ENCODE peak calls at places on chromosomes 1 and 21, in four cellular contexts. One of them, this sample, is unnamed.

GRCh38 chr1:3018576-3018975 is 2.7 kb upstream of the ACTRT2 start:
- DNase-seq in thyroid gland: no peak
- DNase-seq in tibial nerve: no peak
- DNase-seq in stomach: no peak
- DNase-seq in this sample: no peak

GRCh38 chr1:190752131-190752530 is 274.5 kb upstream of the BRINP3 start:
- DNase-seq in stomach: no peak
- DNase-seq in thyroid gland: no peak
- DNase-seq in tibial nerve: no peak
- DNase-seq in this sample: no peak

GRCh38 chr1:43235451-43236121 is 34.2 kb upstream of the TMEM125 start:
- DNase-seq in thyroid gland: no peak
- DNase-seq in tibial nerve: no peak
- DNase-seq in stomach: peak; percentile 44
- DNase-seq in this sample: no peak

GRCh38 chr1:58397187-58397820 is 149.2 kb downstream of the OMA1 start:
- DNase-seq in thyroid gland: no peak
- DNase-seq in stomach: no peak
- DNase-seq in tibial nerve: no peak
- DNase-seq in this sample: no peak

GRCh38 chr1:217027403-217028080 is 304.3 kb upstream of the ESRRG start:
- DNase-seq in tibial nerve: no peak
- DNase-seq in thyroid gland: no peak
- DNase-seq in stomach: no peak
- DNase-seq in this sample: no peak

GRCh38 chr1:64163972-64164371 is 39.5 kb upstream of the UBE2U start:
- DNase-seq in tibial nerve: peak; percentile 37
- DNase-seq in thyroid gland: no peak
- DNase-seq in stomach: no peak
- DNase-seq in this sample: no peak

GRCh38 chr21:35575280-35575915 is 484.9 kb downstream of the SETD4 start:
- DNase-seq in stomach: no peak
- DNase-seq in tibial nerve: no peak
- DNase-seq in thyroid gland: no peak
- DNase-seq in this sample: no peak

GRCh38 chr1:6969106-6969505 is 183.9 kb downstream of the CAMTA1 start:
- DNase-seq in stomach: no peak
- DNase-seq in thyroid gland: no peak
- DNase-seq in tibial nerve: no peak
- DNase-seq in this sample: no peak

GRCh38 chr1:2539312-2539907 is 9.3 kb upstream of the HES5 start:
- DNase-seq in thyroid gland: no peak
- DNase-seq in tibial nerve: no peak
- DNase-seq in stomach: no peak
- DNase-seq in this sample: peak; percentile 33

GRCh38 chr21:33940846-33941245 is 25.2 kb upstream of the ATP5PO start:
- DNase-seq in tibial nerve: no peak
- DNase-seq in thyroid gland: peak; percentile 76
- DNase-seq in stomach: no peak
- DNase-seq in this sample: no peak

GRCh38 chr1:180778782-180779398 is 133.8 kb upstream of the KIAA1614 start:
- DNase-seq in tibial nerve: no peak
- DNase-seq in thyroid gland: no peak
- DNase-seq in stomach: no peak
- DNase-seq in this sample: no peak

GRCh38 chr1:9009438-9010366 is 16.5 kb downstream of the SLC2A7 start:
- DNase-seq in thyroid gland: peak; percentile 12
- DNase-seq in stomach: peak; percentile 29
- DNase-seq in tibial nerve: no peak
- DNase-seq in this sample: peak; percentile 11

GRCh38 chr1:192747942-192748341 is 60.9 kb upstream of the RGS2 start:
- DNase-seq in thyroid gland: no peak
- DNase-seq in tibial nerve: no peak
- DNase-seq in stomach: no peak
- DNase-seq in this sample: peak; percentile 36

GRCh38 chr1:39779821-39780220 is 8.7 kb upstream of the OXCT2 start:
- DNase-seq in tibial nerve: no peak
- DNase-seq in thyroid gland: no peak
- DNase-seq in stomach: no peak
- DNase-seq in this sample: no peak

GRCh38 chr1:2047749-2048729 is 2.2 kb upstream of the PRKCZ start:
- DNase-seq in tibial nerve: no peak
- DNase-seq in thyroid gland: no peak
- DNase-seq in stomach: peak; percentile 34
- DNase-seq in this sample: no peak

GRCh38 chr1:152886090-152886489 is 8.0 kb downstream of the SMCP start:
- DNase-seq in tibial nerve: no peak
- DNase-seq in thyroid gland: no peak
- DNase-seq in stomach: no peak
- DNase-seq in this sample: no peak

GRCh38 chr1:11138952-11139351 is 39.3 kb upstream of the EXOSC10 start:
- DNase-seq in tibial nerve: no peak
- DNase-seq in stomach: no peak
- DNase-seq in thyroid gland: no peak
- DNase-seq in this sample: no peak

GRCh38 chr21:32878654-32879053 is 107.1 kb upstream of the PAXBP1 start:
- DNase-seq in stomach: no peak
- DNase-seq in tibial nerve: peak; percentile 48
- DNase-seq in thyroid gland: no peak
- DNase-seq in this sample: no peak

GRCh38 chr1:96313216-96313615 is 408.4 kb upstream of the PTBP2 start:
- DNase-seq in tibial nerve: no peak
- DNase-seq in thyroid gland: no peak
- DNase-seq in stomach: no peak
- DNase-seq in this sample: no peak

GRCh38 chr21:42097274-42097673 is 26.2 kb downstream of the UMODL1 start:
- DNase-seq in thyroid gland: no peak
- DNase-seq in stomach: no peak
- DNase-seq in tibial nerve: no peak
- DNase-seq in this sample: peak; percentile 25

GRCh38 chr1:111444031-111444430 is 5.0 kb downstream of the WDR77 start:
- DNase-seq in stomach: no peak
- DNase-seq in thyroid gland: no peak
- DNase-seq in tibial nerve: no peak
- DNase-seq in this sample: no peak

GRCh38 chr1:177209357-177209756 is 38.6 kb downstream of the BRINP2 start:
- DNase-seq in thyroid gland: peak; percentile 80
- DNase-seq in tibial nerve: peak; percentile 55
- DNase-seq in stomach: peak; percentile 54
- DNase-seq in this sample: peak; percentile 2

GRCh38 chr1:207672525-207673130 is 27.7 kb downstream of the CR1L start:
- DNase-seq in tibial nerve: no peak
- DNase-seq in stomach: peak; percentile 35
- DNase-seq in thyroid gland: peak; percentile 16
- DNase-seq in this sample: peak; percentile 89

GRCh38 chr1:9894115-9894514 is 16.0 kb downstream of the CTNNBIP1 start:
- DNase-seq in tibial nerve: no peak
- DNase-seq in thyroid gland: no peak
- DNase-seq in stomach: no peak
- DNase-seq in this sample: no peak

GRCh38 chr1:212104586-212105282 is 69.2 kb downstream of the DTL start:
- DNase-seq in tibial nerve: no peak
- DNase-seq in stomach: no peak
- DNase-seq in thyroid gland: no peak
- DNase-seq in this sample: no peak

GRCh38 chr1:27097484-27097917 is 57.4 kb downstream of the SLC9A1 start:
- DNase-seq in stomach: peak; percentile 82
- DNase-seq in tibial nerve: peak; percentile 84
- DNase-seq in thyroid gland: peak; percentile 73
- DNase-seq in this sample: peak; percentile 90

GRCh38 chr21:41337515-41337914 is 20.9 kb downstream of the FAM3B start:
- DNase-seq in stomach: no peak
- DNase-seq in tibial nerve: no peak
- DNase-seq in thyroid gland: no peak
- DNase-seq in this sample: no peak

GRCh38 chr1:215277537-215277936 is 195.0 kb downstream of the KCNK2 start:
- DNase-seq in stomach: no peak
- DNase-seq in thyroid gland: no peak
- DNase-seq in tibial nerve: no peak
- DNase-seq in this sample: no peak

GRCh38 chr1:75394386-75395139 is 216.4 kb downstream of the SLC44A5 start:
- DNase-seq in tibial nerve: no peak
- DNase-seq in thyroid gland: no peak
- DNase-seq in stomach: no peak
- DNase-seq in this sample: no peak

GRCh38 chr1:106879538-106879937 is 176.9 kb upstream of the PRMT6 start:
- DNase-seq in tibial nerve: no peak
- DNase-seq in thyroid gland: peak; percentile 61
- DNase-seq in stomach: peak; percentile 86
- DNase-seq in this sample: no peak

GRCh38 chr21:46457801-46458314 is 833 bp upstream of the DIP2A start:
- DNase-seq in thyroid gland: peak; percentile 41
- DNase-seq in stomach: peak; percentile 30
- DNase-seq in tibial nerve: peak; percentile 22
- DNase-seq in this sample: peak; percentile 87
- TF ChIP-seq POLR2A in thyroid gland: no peak
- TF ChIP-seq POLR2A in stomach: no peak
- TF ChIP-seq POLR2A in tibial nerve: no peak
- TF ChIP-seq POLR2A in this sample: no peak

DNA sequence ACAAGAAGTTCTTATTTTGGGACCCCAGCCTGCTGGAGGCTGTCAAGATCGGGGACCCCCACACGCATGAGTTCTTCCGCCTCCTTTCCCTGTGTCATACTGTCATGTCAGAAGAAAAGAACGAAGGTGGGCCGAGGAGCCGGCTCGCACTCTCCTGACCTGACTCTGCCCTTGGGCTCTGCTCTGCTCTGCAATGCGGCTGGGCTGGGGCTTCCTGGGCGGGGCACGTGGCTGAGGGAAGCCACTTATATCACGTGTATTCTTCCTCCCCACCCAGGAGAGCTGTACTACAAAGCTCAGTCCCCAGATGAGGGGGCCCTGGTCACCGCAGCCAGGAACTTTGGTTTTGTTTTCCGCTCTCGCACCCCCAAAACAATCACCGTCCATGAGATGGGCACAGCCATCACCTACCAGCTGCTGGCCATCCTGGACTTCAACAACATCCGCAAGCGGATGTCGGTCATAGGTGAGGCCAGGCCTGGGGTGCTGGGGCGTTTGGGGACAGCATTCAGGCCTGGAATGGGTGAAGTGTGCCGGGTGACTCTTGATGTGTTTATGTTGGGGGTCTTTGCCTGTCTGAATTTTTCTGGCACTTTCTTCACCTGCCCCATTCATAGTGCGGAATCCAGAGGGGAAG is 17.6 kb downstream of the ATP8B2 start:
- DNase-seq in thyroid gland: no peak
- DNase-seq in stomach: peak; percentile 47
- DNase-seq in tibial nerve: no peak
- DNase-seq in this sample: no peak
- TF ChIP-seq POLR2A in thyroid gland: no peak
- TF ChIP-seq POLR2A in stomach: no peak
- TF ChIP-seq POLR2A in tibial nerve: no peak
- TF ChIP-seq POLR2A in this sample: no peak

GRCh38 chr1:205494119-205494518 is 10.3 kb upstream of the CDK18 start:
- DNase-seq in tibial nerve: no peak
- DNase-seq in stomach: no peak
- DNase-seq in thyroid gland: no peak
- DNase-seq in this sample: no peak

GRCh38 chr1:205493241-205494085 is 11.0 kb upstream of the CDK18 start:
- DNase-seq in tibial nerve: no peak
- DNase-seq in stomach: peak; percentile 28
- DNase-seq in thyroid gland: no peak
- DNase-seq in this sample: no peak

GRCh38 chr1:205492774-205493173 is 11.7 kb upstream of the CDK18 start:
- DNase-seq in stomach: no peak
- DNase-seq in thyroid gland: no peak
- DNase-seq in tibial nerve: no peak
- DNase-seq in this sample: no peak

GRCh38 chr1:205491794-205492193 is 12.7 kb upstream of the CDK18 start:
- DNase-seq in stomach: no peak
- DNase-seq in tibial nerve: no peak
- DNase-seq in thyroid gland: no peak
- DNase-seq in this sample: no peak

GRCh38 chr1:205492201-205492667 is 12.2 kb upstream of the CDK18 start:
- DNase-seq in stomach: no peak
- DNase-seq in thyroid gland: no peak
- DNase-seq in tibial nerve: no peak
- DNase-seq in this sample: no peak
- TF ChIP-seq POLR2A in stomach: no peak
- TF ChIP-seq POLR2A in thyroid gland: no peak
- TF ChIP-seq POLR2A in tibial nerve: no peak
- TF ChIP-seq POLR2A in this sample: no peak

GRCh38 chr1:228766788-228767187 is 31.5 kb downstream of the RHOU start:
- DNase-seq in tibial nerve: no peak
- DNase-seq in stomach: no peak
- DNase-seq in thyroid gland: no peak
- DNase-seq in this sample: no peak

GRCh38 chr1:228768345-228768717 is 33.1 kb downstream of the RHOU start:
- DNase-seq in thyroid gland: no peak
- DNase-seq in tibial nerve: no peak
- DNase-seq in stomach: no peak
- DNase-seq in this sample: no peak

GRCh38 chr1:228770779-228771223 is 35.5 kb downstream of the RHOU start:
- DNase-seq in stomach: peak; percentile 30
- DNase-seq in tibial nerve: no peak
- DNase-seq in thyroid gland: peak; percentile 63
- DNase-seq in this sample: no peak

GRCh38 chr1:228765543-228765942 is 30.3 kb downstream of the RHOU start:
- DNase-seq in tibial nerve: no peak
- DNase-seq in stomach: peak; percentile 26
- DNase-seq in thyroid gland: no peak
- DNase-seq in this sample: no peak

GRCh38 chr1:228767636-228768344 is 32.5 kb downstream of the RHOU start:
- DNase-seq in thyroid gland: peak; percentile 74
- DNase-seq in tibial nerve: no peak
- DNase-seq in stomach: no peak
- DNase-seq in this sample: no peak
- TF ChIP-seq POLR2A in thyroid gland: no peak
- TF ChIP-seq POLR2A in tibial nerve: no peak
- TF ChIP-seq POLR2A in stomach: no peak
- TF ChIP-seq POLR2A in this sample: no peak

GRCh38 chr1:182442333-182442732 is 7.6 kb upstream of the RGSL1 start:
- DNase-seq in stomach: no peak
- DNase-seq in tibial nerve: no peak
- DNase-seq in thyroid gland: no peak
- DNase-seq in this sample: no peak
- TF ChIP-seq POLR2A in stomach: no peak
- TF ChIP-seq POLR2A in tibial nerve: no peak
- TF ChIP-seq POLR2A in thyroid gland: no peak
- TF ChIP-seq POLR2A in this sample: no peak

This sample was measured in erythroblast.